ENCODE peak calls at places on chromosome 5, in seven cellular contexts. H, P, U, O, G, A and X are unnamed samples.
A peak's percentile ranks its signal among the peaks of the same experiment; 100 is the strongest.

GRCh38 chr5:32275421-32275765 is 37.3 kb downstream of the MTMR12 start:
- DNase-seq in H (no peak), P (no peak), U (no peak), O (no peak), G (no peak), A (no peak), X (no peak)

GRCh38 chr5:168765220-168766037 is 186.3 kb upstream of the PANK3 start:
- DNase-seq in H (peak; percentile 7), P (no peak), U (no peak), O (no peak), G (no peak), A (peak; percentile 66), X (peak; percentile 43)

GRCh38 chr5:37668524-37669047 is 171.3 kb downstream of the GDNF start:
- DNase-seq in H (peak; percentile 95), P (peak; percentile 99), U (no peak), O (no peak), G (peak; percentile 15), A (peak; percentile 17), X (no peak)

GRCh38 chr5:58021476-58021875 is 438.4 kb downstream of the PLK2 start:
- DNase-seq in H (no peak), P (no peak), U (no peak), O (no peak), G (no peak), A (no peak), X (no peak)

GRCh38 chr5:62354028-62354874 is 48.2 kb downstream of the KIF2A start:
- DNase-seq in H (peak; percentile 31), P (peak; percentile 67), U (no peak), O (peak; percentile 34), G (peak; percentile 12), A (peak; percentile 13), X (peak; percentile 37)

GRCh38 chr5:106116682-106117081 is 1554.1 kb downstream of the EFNA5 start:
- DNase-seq in H (no peak), P (no peak), U (no peak), O (no peak), G (no peak), A (no peak), X (no peak)

GRCh38 chr5:60597570-60597969 is 102.4 kb downstream of the DEPDC1B start:
- DNase-seq in H (no peak), P (no peak), U (no peak), O (no peak), G (no peak), A (no peak), X (no peak)

GRCh38 chr5:94433393-94434149 is 184.8 kb downstream of the KIAA0825 start:
- DNase-seq in H (no peak), P (peak; percentile 13), U (no peak), O (no peak), G (peak; percentile 57), A (peak; percentile 1), X (peak; percentile 4)

GRCh38 chr5:161305601-161306000 is 240.9 kb downstream of the GABRB2 start:
- DNase-seq in H (no peak), P (no peak), U (no peak), O (no peak), G (no peak), A (no peak), X (no peak)

GRCh38 chr5:463952-464351 is 21.0 kb downstream of the EXOC3 start:
- DNase-seq in H (no peak), P (no peak), U (no peak), O (no peak), G (no peak), A (no peak), X (no peak)

GRCh38 chr5:130546216-130546615 is 618.8 kb downstream of the HINT1 start:
- DNase-seq in H (no peak), P (no peak), U (no peak), O (no peak), G (no peak), A (no peak), X (no peak)

GRCh38 chr5:109558364-109558763 is 131.4 kb upstream of the MAN2A1 start:
- DNase-seq in H (no peak), P (no peak), U (no peak), O (no peak), G (no peak), A (no peak), X (no peak)

GRCh38 chr5:109907751-109908150 is 218.0 kb downstream of the MAN2A1 start:
- DNase-seq in H (peak; percentile 63), P (peak; percentile 43), U (no peak), O (no peak), G (no peak), A (no peak), X (no peak)

GRCh38 chr5:122515709-122516431 is 203.8 kb downstream of the SNCAIP start:
- DNase-seq in H (peak; percentile 43), P (peak; percentile 69), U (no peak), O (peak; percentile 64), G (no peak), A (peak; percentile 75), X (peak; percentile 69)

GRCh38 chr5:150789431-150789830 is 10.9 kb downstream of the SMIM3 start:
- DNase-seq in H (no peak), P (peak; percentile 13), U (no peak), O (no peak), G (no peak), A (no peak), X (no peak)

GRCh38 chr5:170149206-170149515 is 43.5 kb downstream of the FOXI1 start:
- DNase-seq in H (no peak), P (no peak), U (no peak), O (no peak), G (no peak), A (no peak), X (no peak)

GRCh38 chr5:162268694-162269481 is 201.3 kb downstream of the GABRG2 start:
- DNase-seq in H (no peak), P (no peak), U (no peak), O (no peak), G (no peak), A (no peak), X (no peak)

GRCh38 chr5:127840809-127841208 is 137.6 kb downstream of the CCDC192 start:
- DNase-seq in H (no peak), P (no peak), U (no peak), O (no peak), G (no peak), A (no peak), X (no peak)

GRCh38 chr5:179162351-179163235 is 102.4 kb downstream of the ZNF354C start:
- DNase-seq in H (no peak), P (no peak), U (no peak), O (no peak), G (no peak), A (no peak), X (no peak)

GRCh38 chr5:67182406-67182805 is 14.2 kb downstream of the CD180 start:
- DNase-seq in H (peak; percentile 61), P (peak; percentile 87), U (peak; percentile 85), O (no peak), G (no peak), A (no peak), X (no peak)